ENCODE peak calls at places on chromosomes 1 and 21, in eight cellular contexts. D, L, T, N, X, P, A and C are unnamed samples.

GRCh38 chr1:33902486-33903209 is 38.8 kb downstream of the HMGB4 start:
- DNase-seq in D (no peak), L (no peak), T (peak), N (no peak), X (no peak), P (no peak), A (no peak), C (no peak)

GRCh38 chr21:43585924-43586411 is 73.3 kb downstream of the HSF2BP start:
- DNase-seq in D (no peak), L (peak), T (peak), N (peak), X (peak), P (no peak), A (peak), C (peak)

GRCh38 chr1:91731815-91732214 is 154.1 kb downstream of the TGFBR3 start:
- DNase-seq in D (no peak), L (no peak), T (no peak), N (no peak), X (peak), P (no peak), A (no peak), C (no peak)

GRCh38 chr1:214464303-214465287 is 86.8 kb downstream of the PTPN14 start:
- DNase-seq in D (no peak), L (no peak), T (no peak), N (no peak), X (no peak), P (no peak), A (no peak), C (no peak)

GRCh38 chr1:170010443-170010842 is 64.1 kb downstream of the KIFAP3 start:
- DNase-seq in D (no peak), L (peak), T (peak), N (peak), X (peak), P (no peak), A (peak), C (peak)

GRCh38 chr1:5727191-5727590 is 265.0 kb downstream of the NPHP4 start:
- DNase-seq in D (no peak), L (no peak), T (no peak), N (no peak), X (no peak), P (no peak), A (no peak), C (no peak)

GRCh38 chr1:90162216-90162615 is 167.3 kb downstream of the ZNF326 start:
- DNase-seq in D (no peak), L (no peak), T (no peak), N (no peak), X (peak), P (no peak), A (no peak), C (no peak)

GRCh38 chr1:232249834-232250233 is 380.1 kb downstream of the SIPA1L2 start:
- DNase-seq in D (no peak), L (no peak), T (no peak), N (no peak), X (no peak), P (no peak), A (no peak), C (no peak)

GRCh38 chr1:62621907-62622306 is 24.6 kb downstream of the ANGPTL3 start:
- DNase-seq in D (peak), L (peak), T (peak), N (peak), X (peak), P (no peak), A (peak), C (peak)

GRCh38 chr1:186183219-186183618 is 191.8 kb downstream of the TPR start:
- DNase-seq in D (peak), L (peak), T (peak), N (peak), X (peak), P (no peak), A (peak), C (peak)

GRCh38 chr21:28632718-28633408 is 359.8 kb downstream of the LTN1 start:
- DNase-seq in D (no peak), L (no peak), T (no peak), N (no peak), X (peak), P (no peak), A (peak), C (peak)

GRCh38 chr1:36400825-36401601 is 3.3 kb upstream of the LSM10 start:
- DNase-seq in D (peak), L (peak), T (peak), N (peak), X (no peak), P (peak), A (peak), C (no peak)

GRCh38 chr21:45444385-45444784 is 39.4 kb downstream of the COL18A1 start:
- DNase-seq in D (no peak), L (no peak), T (no peak), N (no peak), X (no peak), P (no peak), A (no peak), C (no peak)

GRCh38 chr1:39354572-39354971 is 136.9 kb upstream of the BMP8A start:
- DNase-seq in D (no peak), L (no peak), T (no peak), N (no peak), X (no peak), P (no peak), A (no peak), C (no peak)

GRCh38 chr1:160834945-160835565 is 27.6 kb downstream of the CD244 start:
- DNase-seq in D (no peak), L (peak), T (no peak), N (peak), X (peak), P (no peak), A (peak), C (no peak)

GRCh38 chr1:9840176-9840575 is 16.4 kb upstream of the CLSTN1 start:
- DNase-seq in D (no peak), L (no peak), T (no peak), N (no peak), X (peak), P (no peak), A (no peak), C (no peak)

GRCh38 chr1:91650764-91651163 is 150.1 kb downstream of the CDC7 start:
- DNase-seq in D (peak), L (no peak), T (peak), N (peak), X (peak), P (peak), A (peak), C (peak)

GRCh38 chr21:31107151-31107785 is 69.0 kb upstream of the KRTAP19-8 start:
- DNase-seq in D (no peak), L (no peak), T (no peak), N (no peak), X (no peak), P (no peak), A (no peak), C (no peak)

GRCh38 chr1:208107817-208108608 is 136.2 kb downstream of the PLXNA2 start:
- DNase-seq in D (peak), L (no peak), T (peak), N (peak), X (peak), P (no peak), A (peak), C (peak)

GRCh38 chr1:180415985-180416633 is 86.3 kb downstream of the ACBD6 start:
- DNase-seq in D (no peak), L (peak), T (peak), N (peak), X (peak), P (no peak), A (no peak), C (no peak)

GRCh38 chr1:218624051-218624450 is 278.9 kb downstream of the TGFB2 start:
- DNase-seq in D (no peak), L (no peak), T (no peak), N (no peak), X (peak), P (no peak), A (no peak), C (no peak)

GRCh38 chr1:204363335-204364114 is 3.8 kb upstream of the PLEKHA6 start:
- DNase-seq in D (peak), L (peak), T (peak), N (peak), X (peak), P (peak), A (peak), C (no peak)

GRCh38 chr1:17700981-17701870 is 53.9 kb upstream of the ACTL8 start:
- DNase-seq in D (no peak), L (no peak), T (no peak), N (no peak), X (no peak), P (no peak), A (no peak), C (no peak)

GRCh38 chr1:171213559-171214454 is 28.7 kb downstream of the FMO2 start:
- DNase-seq in D (no peak), L (no peak), T (no peak), N (no peak), X (no peak), P (no peak), A (no peak), C (no peak)

GRCh38 chr1:154765970-154766369 is 104.1 kb downstream of the KCNN3 start:
- DNase-seq in D (no peak), L (peak), T (no peak), N (peak), X (peak), P (no peak), A (peak), C (no peak)

GRCh38 chr1:203090667-203091320 is 5.0 kb upstream of the MYOG start:
- DNase-seq in D (no peak), L (no peak), T (no peak), N (no peak), X (no peak), P (no peak), A (no peak), C (no peak)

GRCh38 chr1:54610048-54610447 is 13.3 kb downstream of the FAM151A start:
- DNase-seq in D (no peak), L (no peak), T (no peak), N (no peak), X (no peak), P (no peak), A (peak), C (no peak)

GRCh38 chr1:42130061-42130460 is 23.1 kb upstream of the GUCA2B start:
- DNase-seq in D (no peak), L (no peak), T (no peak), N (no peak), X (no peak), P (no peak), A (no peak), C (no peak)

GRCh38 chr1:203291201-203292096 is 13.9 kb upstream of the BTG2 start:
- DNase-seq in D (no peak), L (no peak), T (no peak), N (peak), X (peak), P (no peak), A (no peak), C (no peak)

GRCh38 chr1:7771673-7772299 is 690 bp downstream of the VAMP3 start:
- DNase-seq in D (no peak), L (no peak), T (no peak), N (no peak), X (no peak), P (no peak), A (peak), C (no peak)

GRCh38 chr1:8009043-8010002 is 16.8 kb downstream of the ERRFI1 start:
- DNase-seq in D (no peak), L (no peak), T (no peak), N (no peak), X (no peak), P (no peak), A (no peak), C (no peak)

GRCh38 chr1:65260851-65261473 is 48.4 kb upstream of the DNAJC6 start:
- DNase-seq in D (no peak), L (peak), T (peak), N (peak), X (peak), P (no peak), A (peak), C (peak)

GRCh38 chr21:32099812-32100416 is 178.9 kb downstream of the MIS18A start:
- DNase-seq in D (no peak), L (peak), T (no peak), N (peak), X (no peak), P (no peak), A (no peak), C (no peak)

GRCh38 chr1:56557746-56558145 is 21.6 kb downstream of the PLPP3 start:
- DNase-seq in D (no peak), L (no peak), T (no peak), N (no peak), X (no peak), P (no peak), A (no peak), C (no peak)

GRCh38 chr1:237045278-237046016 is 3.5 kb downstream of the RYR2 start:
- DNase-seq in D (no peak), L (no peak), T (no peak), N (no peak), X (no peak), P (no peak), A (no peak), C (no peak)
- H3K4me3 ChIP-seq in D (no peak), L (no peak), T (no peak), N (no peak), X (no peak), P (peak), A (no peak), C (no peak)

GRCh38 chr1:21929951-21930615 is 7.0 kb downstream of the HSPG2 start:
- DNase-seq in D (no peak), L (no peak), T (no peak), N (no peak), X (no peak), P (peak), A (no peak), C (no peak)

GRCh38 chr1:21933397-21934248 is 3.5 kb downstream of the HSPG2 start:
- DNase-seq in D (peak), L (no peak), T (no peak), N (no peak), X (peak), P (peak), A (no peak), C (no peak)

GRCh38 chr1:21932127-21932526 is 5.0 kb downstream of the HSPG2 start:
- DNase-seq in D (peak), L (no peak), T (peak), N (no peak), X (peak), P (no peak), A (peak), C (peak)

GRCh38 chr1:21930629-21931170 is 6.4 kb downstream of the HSPG2 start:
- DNase-seq in D (no peak), L (no peak), T (no peak), N (no peak), X (no peak), P (no peak), A (no peak), C (no peak)

GRCh38 chr1:21931171-21932093 is 5.7 kb downstream of the HSPG2 start:
- DNase-seq in D (peak), L (peak), T (peak), N (peak), X (peak), P (peak), A (peak), C (peak)
- H3K4me3 ChIP-seq in D (peak), L (peak), T (no peak), N (peak), X (no peak), P (no peak), A (no peak), C (peak)

GRCh38 chr1:3409737-3410434 is 44.6 kb upstream of the ARHGEF16 start:
- DNase-seq in D (peak), L (no peak), T (peak), N (peak), X (no peak), P (peak), A (peak), C (peak)
- H3K4me3 ChIP-seq in D (no peak), L (no peak), T (no peak), N (no peak), X (no peak), P (no peak), A (no peak), C (no peak)

GRCh38 chr1:201501144-201501543 is 5.8 kb downstream of the CSRP1 start:
- DNase-seq in D (no peak), L (no peak), T (no peak), N (no peak), X (no peak), P (no peak), A (peak), C (no peak)

GRCh38 chr1:201501812-201502510 is 5.0 kb downstream of the CSRP1 start:
- DNase-seq in D (no peak), L (no peak), T (no peak), N (no peak), X (no peak), P (no peak), A (no peak), C (no peak)

GRCh38 chr1:201503397-201504176 is 3.3 kb downstream of the CSRP1 start:
- DNase-seq in D (no peak), L (no peak), T (peak), N (peak), X (peak), P (no peak), A (peak), C (peak)

GRCh38 chr1:201504179-201504631 is 2.7 kb downstream of the CSRP1 start:
- DNase-seq in D (no peak), L (no peak), T (no peak), N (no peak), X (no peak), P (no peak), A (no peak), C (no peak)

GRCh38 chr1:201502511-201502857 is 4.4 kb downstream of the CSRP1 start:
- DNase-seq in D (no peak), L (no peak), T (no peak), N (no peak), X (no peak), P (no peak), A (no peak), C (no peak)
- H3K4me3 ChIP-seq in D (no peak), L (no peak), T (no peak), N (no peak), X (no peak), P (no peak), A (no peak), C (no peak)

DNA sequence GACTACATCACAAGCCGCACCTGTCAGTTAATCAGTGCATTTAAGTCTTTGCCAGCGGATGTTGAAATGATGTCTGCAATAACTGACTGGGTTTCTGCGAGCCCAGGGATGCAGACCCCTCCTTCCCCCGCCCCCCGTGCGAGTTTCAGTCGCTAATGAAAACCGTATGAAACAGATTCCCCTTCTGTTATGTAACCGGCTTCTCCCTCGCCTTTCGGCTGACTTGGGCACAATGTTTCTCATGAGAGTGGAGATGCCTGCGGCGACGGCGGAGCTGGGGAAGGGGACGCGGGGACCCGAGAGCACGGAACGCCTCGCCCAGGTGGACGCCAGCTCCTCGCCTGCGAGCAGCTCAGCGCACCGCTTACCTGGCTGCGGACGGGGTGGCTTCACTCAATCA is 741 bp downstream of the KCNJ6 start:
- DNase-seq in D (no peak), L (no peak), T (no peak), N (no peak), X (no peak), P (no peak), A (no peak), C (no peak)
- H3K4me3 ChIP-seq in D (peak), L (no peak), T (no peak), N (peak), X (no peak), P (peak), A (peak), C (peak)

DNA sequence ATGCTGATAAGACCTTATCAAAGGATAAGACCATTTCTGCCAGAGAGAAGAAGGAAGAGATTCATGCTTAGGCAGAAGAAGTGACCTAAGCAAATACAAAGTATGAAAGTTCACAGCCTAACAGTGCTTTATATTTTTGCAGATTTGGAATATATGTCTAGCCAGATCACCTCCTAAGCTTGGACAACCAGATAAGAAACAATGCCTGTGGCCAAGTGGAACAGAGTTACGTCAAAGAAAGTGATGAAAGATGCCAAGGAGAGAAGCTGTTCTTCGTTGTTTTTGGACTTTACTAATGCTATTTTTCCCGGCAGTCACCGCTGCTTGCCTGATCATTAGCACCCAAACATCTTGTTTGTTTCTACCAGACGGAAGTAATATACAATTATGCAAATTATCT is 489.1 kb upstream of the C1orf87 start:
- DNase-seq in D (no peak), L (no peak), T (no peak), N (no peak), X (no peak), P (no peak), A (no peak), C (no peak)
- H3K4me3 ChIP-seq in D (no peak), L (no peak), T (no peak), N (no peak), X (no peak), P (no peak), A (no peak), C (no peak)

GRCh38 chr1:187911820-187912219 is 1083.1 kb downstream of the PLA2G4A start:
- DNase-seq in D (no peak), L (no peak), T (no peak), N (no peak), X (no peak), P (no peak), A (no peak), C (no peak)

DNA sequence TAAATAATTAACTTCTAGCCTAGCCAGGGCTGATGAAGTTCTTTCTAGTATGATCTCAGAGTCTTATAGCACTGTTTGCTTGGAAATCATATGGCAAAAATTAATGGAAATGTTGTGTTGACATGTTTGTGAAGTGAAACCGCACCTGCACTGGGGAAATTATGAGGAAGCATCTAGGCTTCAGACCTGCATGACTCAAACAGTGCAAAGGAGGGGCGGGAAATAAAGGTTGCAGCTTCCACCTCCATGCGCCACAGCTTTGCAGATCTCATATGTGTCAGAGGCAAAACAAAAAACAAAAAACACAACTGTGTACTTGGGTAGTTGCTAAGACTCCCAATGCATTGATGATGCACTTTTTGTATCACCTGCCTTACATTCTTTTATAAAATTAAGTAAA is 1080.6 kb downstream of the PLA2G4A start:
- DNase-seq in D (no peak), L (no peak), T (no peak), N (no peak), X (peak), P (no peak), A (no peak), C (no peak)
- H3K4me3 ChIP-seq in D (no peak), L (no peak), T (no peak), N (no peak), X (no peak), P (no peak), A (no peak), C (no peak)

DNA sequence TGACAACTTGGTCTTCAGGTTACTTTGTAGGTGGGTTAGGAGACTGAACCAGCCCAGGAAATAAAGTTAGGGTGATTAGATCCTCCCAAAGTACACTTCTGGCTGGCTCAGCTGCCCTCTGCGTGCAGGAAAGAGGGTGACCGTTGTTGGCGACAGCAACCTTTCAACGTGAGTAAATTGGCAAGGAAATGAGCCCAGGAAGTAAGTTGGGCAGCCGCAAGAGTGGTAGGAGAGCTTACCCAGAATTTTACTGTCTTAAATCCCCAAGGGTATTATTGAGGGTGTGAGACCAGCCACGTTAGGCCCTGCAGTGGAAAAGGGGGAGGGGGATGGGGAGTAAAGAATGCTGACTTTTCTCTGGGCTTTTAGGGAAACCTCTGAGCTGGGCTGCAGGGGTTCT is 1.6 kb downstream of the TENT5C start:
- DNase-seq in D (no peak), L (no peak), T (no peak), N (no peak), X (peak), P (no peak), A (no peak), C (no peak)
- H3K4me3 ChIP-seq in D (peak), L (no peak), T (no peak), N (no peak), X (no peak), P (peak), A (no peak), C (no peak)